ENCODE peak calls at places on chromosome 1, in five cellular contexts. M is substantia nigra, J is NCI-H345, Q is fibroblast of the conjunctiva, T is hepatic stellate cell. U is an unnamed sample.

GRCh38 chr1:174398246-174398645 is 49.5 kb upstream of the GPR52 start:
- DNase-seq in Q (no peak), M (no peak), T (no peak), J (no peak), U (no peak)

GRCh38 chr1:230857822-230858221 is 10.5 kb downstream of the C1orf198 start:
- DNase-seq in J (no peak), M (no peak), T (no peak), Q (no peak), U (peak)

GRCh38 chr1:101284021-101284420 is 47.2 kb downstream of the S1PR1 start:
- DNase-seq in M (no peak), Q (no peak), J (no peak), T (no peak), U (no peak)

GRCh38 chr1:231629132-231629531 is 2.5 kb downstream of the DISC1 start:
- DNase-seq in M (no peak), T (peak), J (no peak), Q (no peak), U (no peak)

GRCh38 chr1:200963076-200963475 is 60.4 kb downstream of the KIF21B start:
- DNase-seq in T (no peak), M (no peak), Q (no peak), J (no peak), U (no peak)

GRCh38 chr1:27122652-27123051 is 32.3 kb downstream of the SLC9A1 start:
- DNase-seq in M (peak), Q (no peak), J (peak), T (peak), U (peak)

GRCh38 chr1:218339267-218339831 is 5.8 kb upstream of the TGFB2 start:
- DNase-seq in M (no peak), Q (no peak), T (no peak), J (peak), U (no peak)

GRCh38 chr1:10692401-10693021 is 103.9 kb downstream of the CASZ1 start:
- DNase-seq in M (no peak), J (no peak), T (no peak), Q (no peak), U (peak)

GRCh38 chr1:8022395-8023286 is 3.5 kb downstream of the ERRFI1 start:
- DNase-seq in M (no peak), J (no peak), T (no peak), Q (no peak), U (peak)

GRCh38 chr1:47232187-47232874 is at the start of gene TAL1:
- DNase-seq in Q (no peak), M (no peak), T (no peak), J (no peak), U (no peak)

GRCh38 chr1:228305721-228306152 is 97.9 kb downstream of the OBSCN start:
- DNase-seq in M (no peak), Q (no peak), J (no peak), T (no peak), U (no peak)

GRCh38 chr1:27530192-27530591 is 40.2 kb upstream of the WASF2 start:
- DNase-seq in T (no peak), Q (no peak), J (no peak), M (no peak), U (no peak)

GRCh38 chr1:208668991-208669390 is 424.8 kb upstream of the PLXNA2 start:
- DNase-seq in T (no peak), J (no peak), Q (no peak), M (no peak), U (no peak)

GRCh38 chr1:229717774-229718173 is 91.7 kb downstream of the URB2 start:
- DNase-seq in T (no peak), J (no peak), Q (no peak), M (no peak), U (no peak)

GRCh38 chr1:206685256-206685748 is 597 bp downstream of the MAPKAPK2 start:
- DNase-seq in J (no peak), T (peak), M (no peak), Q (no peak), U (no peak)

GRCh38 chr1:91549041-91549735 is 48.5 kb downstream of the CDC7 start:
- DNase-seq in T (no peak), J (no peak), M (no peak), Q (no peak), U (no peak)

GRCh38 chr1:55369474-55369873 is 154.3 kb upstream of the USP24 start:
- DNase-seq in T (no peak), Q (no peak), M (no peak), J (no peak), U (no peak)

GRCh38 chr1:178048883-178049282 is 45.0 kb upstream of the RASAL2 start:
- DNase-seq in J (no peak), Q (no peak), T (no peak), M (no peak), U (no peak)

GRCh38 chr1:65681101-65681500 is 111.6 kb upstream of the PDE4B start:
- DNase-seq in J (no peak), Q (no peak), T (peak), M (no peak), U (no peak)

GRCh38 chr1:207040181-207040533 is 7.6 kb upstream of the C1orf116 start:
- DNase-seq in T (peak), Q (no peak), J (no peak), M (no peak), U (no peak)

GRCh38 chr1:65429806-65430205 is 9.3 kb downstream of the LEPR start:
- DNase-seq in M (no peak), J (no peak), Q (peak), T (peak), U (peak)

GRCh38 chr1:202010042-202011015 is at the start of gene ELF3:
- DNase-seq in Q (no peak), J (peak), T (no peak), M (no peak), U (peak)

GRCh38 chr1:170714163-170714562 is 50.2 kb downstream of the PRRX1 start:
- DNase-seq in Q (no peak), M (no peak), T (no peak), J (no peak), U (no peak)

GRCh38 chr1:64979358-64979757 is 13.0 kb upstream of the JAK1 start:
- DNase-seq in Q (no peak), J (no peak), T (no peak), M (no peak), U (no peak)

GRCh38 chr1:3481836-3482589 is 27.5 kb downstream of the ARHGEF16 start:
- DNase-seq in Q (no peak), M (no peak), J (no peak), T (no peak), U (no peak)

GRCh38 chr1:168755800-168756418 is 26.9 kb upstream of the DPT start:
- DNase-seq in T (no peak), J (no peak), M (no peak), Q (no peak), U (peak)

GRCh38 chr1:18234790-18235242 is 127.2 kb downstream of the IGSF21 start:
- DNase-seq in Q (peak), M (peak), J (peak), T (peak), U (peak)

GRCh38 chr1:158002630-158003408 is 9.4 kb downstream of the KIRREL1 start:
- DNase-seq in J (no peak), T (peak), M (no peak), Q (no peak), U (peak)

GRCh38 chr1:94304553-94304952 is 67.2 kb upstream of the ARHGAP29 start:
- DNase-seq in M (no peak), J (no peak), Q (no peak), T (no peak), U (no peak)

GRCh38 chr1:173122958-173123852 is 72.5 kb upstream of the TNFSF18 start:
- DNase-seq in M (no peak), T (peak), Q (peak), J (no peak), U (peak)

GRCh38 chr1:38134294-38134755 is 87.7 kb upstream of the POU3F1 start:
- DNase-seq in M (no peak), J (no peak), Q (no peak), T (no peak), U (no peak)

GRCh38 chr1:159821171-159821867 is 5.4 kb upstream of the SLAMF8 start:
- DNase-seq in M (peak), Q (no peak), T (peak), J (no peak), U (no peak)

GRCh38 chr1:48677306-48678287 is 99.1 kb downstream of the BEND5 start:
- DNase-seq in M (peak), T (peak), Q (peak), J (peak), U (peak)

GRCh38 chr1:63255153-63255552 is 67.2 kb upstream of the FOXD3 start:
- DNase-seq in Q (no peak), M (no peak), J (no peak), T (no peak), U (no peak)

GRCh38 chr1:184021666-184022198 is 15.8 kb downstream of the COLGALT2 start:
- DNase-seq in T (no peak), J (peak), Q (no peak), M (no peak), U (no peak)

GRCh38 chr1:33433509-33434362 is 2.8 kb upstream of the PHC2 start:
- DNase-seq in J (no peak), M (no peak), Q (peak), T (peak), U (peak)

GRCh38 chr1:36977736-36978314 is 56.5 kb downstream of the GRIK3 start:
- DNase-seq in Q (no peak), M (no peak), J (no peak), T (no peak), U (no peak)

GRCh38 chr1:202237052-202237451 is 43.5 kb downstream of the LGR6 start:
- DNase-seq in T (no peak), M (no peak), Q (peak), J (peak), U (peak)

GRCh38 chr1:65164633-65165032 is 16.6 kb downstream of the AK4 start:
- DNase-seq in T (no peak), M (no peak), Q (peak), J (no peak), U (no peak)

U was measured in Caki2.